ENCODE peak calls at places on chromosome 1, in eight cellular contexts. One of them, this sample, is unnamed.

GRCh38 chr1:200042119-200042436 is 14.6 kb downstream of the NR5A2 start:
- DNase-seq in brain microvascular endothelial cell: no peak
- DNase-seq in NB4: no peak
- DNase-seq in mesothelial cell of epicardium: no peak
- DNase-seq in psoas muscle: no peak
- DNase-seq in IMR-90: no peak
- DNase-seq in dorsolateral prefrontal cortex: no peak
- DNase-seq in progenitor cell of endocrine pancreas: no peak
- DNase-seq in this sample: no peak

GRCh38 chr1:200392625-200393185 is 17.1 kb downstream of the ZNF281 start:
- DNase-seq in brain microvascular endothelial cell: no peak
- DNase-seq in NB4: peak
- DNase-seq in mesothelial cell of epicardium: no peak
- DNase-seq in psoas muscle: no peak
- DNase-seq in IMR-90: no peak
- DNase-seq in dorsolateral prefrontal cortex: no peak
- DNase-seq in progenitor cell of endocrine pancreas: no peak
- DNase-seq in this sample: no peak

GRCh38 chr1:161227196-161227871 is 1.5 kb downstream of the TOMM40L start:
- DNase-seq in brain microvascular endothelial cell: peak
- DNase-seq in NB4: peak
- DNase-seq in mesothelial cell of epicardium: peak
- DNase-seq in psoas muscle: peak
- DNase-seq in IMR-90: peak
- DNase-seq in dorsolateral prefrontal cortex: peak
- DNase-seq in progenitor cell of endocrine pancreas: peak
- DNase-seq in this sample: peak

GRCh38 chr1:161162052-161162451 is 2.8 kb downstream of the USP21 start:
- DNase-seq in brain microvascular endothelial cell: no peak
- DNase-seq in NB4: no peak
- DNase-seq in mesothelial cell of epicardium: no peak
- DNase-seq in psoas muscle: no peak
- DNase-seq in IMR-90: no peak
- DNase-seq in dorsolateral prefrontal cortex: no peak
- DNase-seq in progenitor cell of endocrine pancreas: no peak
- DNase-seq in this sample: no peak

GRCh38 chr1:208131631-208132286 is 112.4 kb downstream of the PLXNA2 start:
- DNase-seq in brain microvascular endothelial cell: no peak
- DNase-seq in NB4: no peak
- DNase-seq in mesothelial cell of epicardium: no peak
- DNase-seq in psoas muscle: no peak
- DNase-seq in IMR-90: no peak
- DNase-seq in dorsolateral prefrontal cortex: no peak
- DNase-seq in progenitor cell of endocrine pancreas: no peak
- DNase-seq in this sample: no peak

GRCh38 chr1:79161077-79161476 is 154.5 kb upstream of the ADGRL4 start:
- DNase-seq in brain microvascular endothelial cell: peak
- DNase-seq in NB4: no peak
- DNase-seq in mesothelial cell of epicardium: no peak
- DNase-seq in psoas muscle: no peak
- DNase-seq in IMR-90: peak
- DNase-seq in dorsolateral prefrontal cortex: no peak
- DNase-seq in progenitor cell of endocrine pancreas: no peak
- DNase-seq in this sample: no peak

GRCh38 chr1:20165522-20165951 is 20.4 kb upstream of the UBXN10 start:
- DNase-seq in brain microvascular endothelial cell: peak
- DNase-seq in NB4: peak
- DNase-seq in mesothelial cell of epicardium: no peak
- DNase-seq in psoas muscle: no peak
- DNase-seq in IMR-90: no peak
- DNase-seq in dorsolateral prefrontal cortex: no peak
- DNase-seq in progenitor cell of endocrine pancreas: no peak
- DNase-seq in this sample: no peak

GRCh38 chr1:169236143-169236542 is 129.7 kb downstream of the ATP1B1 start:
- DNase-seq in brain microvascular endothelial cell: peak
- DNase-seq in NB4: no peak
- DNase-seq in mesothelial cell of epicardium: no peak
- DNase-seq in psoas muscle: no peak
- DNase-seq in IMR-90: peak
- DNase-seq in dorsolateral prefrontal cortex: no peak
- DNase-seq in progenitor cell of endocrine pancreas: no peak
- DNase-seq in this sample: no peak

GRCh38 chr1:65232402-65233122 is 76.8 kb upstream of the DNAJC6 start:
- DNase-seq in brain microvascular endothelial cell: peak
- DNase-seq in NB4: no peak
- DNase-seq in mesothelial cell of epicardium: no peak
- DNase-seq in psoas muscle: no peak
- DNase-seq in IMR-90: no peak
- DNase-seq in dorsolateral prefrontal cortex: no peak
- DNase-seq in progenitor cell of endocrine pancreas: no peak
- DNase-seq in this sample: no peak

GRCh38 chr1:94806451-94806861 is 13.7 kb upstream of the SLC44A3 start:
- DNase-seq in brain microvascular endothelial cell: no peak
- DNase-seq in NB4: peak
- DNase-seq in mesothelial cell of epicardium: no peak
- DNase-seq in psoas muscle: no peak
- DNase-seq in IMR-90: peak
- DNase-seq in dorsolateral prefrontal cortex: no peak
- DNase-seq in progenitor cell of endocrine pancreas: no peak
- DNase-seq in this sample: no peak

GRCh38 chr1:184036517-184036949 is 995 bp downstream of the COLGALT2 start:
- DNase-seq in brain microvascular endothelial cell: no peak
- DNase-seq in NB4: peak
- DNase-seq in mesothelial cell of epicardium: no peak
- DNase-seq in psoas muscle: no peak
- DNase-seq in IMR-90: no peak
- DNase-seq in dorsolateral prefrontal cortex: peak
- DNase-seq in progenitor cell of endocrine pancreas: peak
- DNase-seq in this sample: no peak

GRCh38 chr1:183279835-183280234 is 93.8 kb downstream of the LAMC2 start:
- DNase-seq in brain microvascular endothelial cell: peak
- DNase-seq in NB4: peak
- DNase-seq in mesothelial cell of epicardium: no peak
- DNase-seq in psoas muscle: peak
- DNase-seq in IMR-90: peak
- DNase-seq in dorsolateral prefrontal cortex: no peak
- DNase-seq in progenitor cell of endocrine pancreas: no peak
- DNase-seq in this sample: peak

GRCh38 chr1:169511339-169512028 is 25.7 kb upstream of the SLC19A2 start:
- DNase-seq in brain microvascular endothelial cell: peak
- DNase-seq in NB4: no peak
- DNase-seq in mesothelial cell of epicardium: no peak
- DNase-seq in psoas muscle: no peak
- DNase-seq in IMR-90: peak
- DNase-seq in dorsolateral prefrontal cortex: no peak
- DNase-seq in progenitor cell of endocrine pancreas: no peak
- DNase-seq in this sample: no peak

GRCh38 chr1:110229348-110230001 is 19.4 kb downstream of the KCNC4 start:
- DNase-seq in brain microvascular endothelial cell: no peak
- DNase-seq in NB4: no peak
- DNase-seq in mesothelial cell of epicardium: no peak
- DNase-seq in psoas muscle: no peak
- DNase-seq in IMR-90: no peak
- DNase-seq in dorsolateral prefrontal cortex: peak
- DNase-seq in progenitor cell of endocrine pancreas: no peak
- DNase-seq in this sample: no peak

GRCh38 chr1:27368872-27369703 is 2.3 kb upstream of the MAP3K6 start:
- DNase-seq in brain microvascular endothelial cell: no peak
- DNase-seq in NB4: no peak
- DNase-seq in mesothelial cell of epicardium: no peak
- DNase-seq in psoas muscle: no peak
- DNase-seq in IMR-90: peak
- DNase-seq in dorsolateral prefrontal cortex: no peak
- DNase-seq in progenitor cell of endocrine pancreas: no peak
- DNase-seq in this sample: no peak

GRCh38 chr1:157994081-157994581 is 686 bp downstream of the KIRREL1 start:
- DNase-seq in brain microvascular endothelial cell: no peak
- DNase-seq in NB4: no peak
- DNase-seq in mesothelial cell of epicardium: no peak
- DNase-seq in psoas muscle: peak
- DNase-seq in IMR-90: no peak
- DNase-seq in dorsolateral prefrontal cortex: no peak
- DNase-seq in progenitor cell of endocrine pancreas: no peak
- DNase-seq in this sample: no peak

GRCh38 chr1:227797144-227797543 is 18.3 kb upstream of the PRSS38 start:
- DNase-seq in brain microvascular endothelial cell: no peak
- DNase-seq in NB4: no peak
- DNase-seq in mesothelial cell of epicardium: no peak
- DNase-seq in psoas muscle: no peak
- DNase-seq in IMR-90: no peak
- DNase-seq in dorsolateral prefrontal cortex: no peak
- DNase-seq in progenitor cell of endocrine pancreas: no peak
- DNase-seq in this sample: peak

GRCh38 chr1:109528296-109528695 is 11.4 kb upstream of the GPR61 start:
- DNase-seq in brain microvascular endothelial cell: no peak
- DNase-seq in NB4: no peak
- DNase-seq in mesothelial cell of epicardium: no peak
- DNase-seq in psoas muscle: no peak
- DNase-seq in IMR-90: no peak
- DNase-seq in dorsolateral prefrontal cortex: no peak
- DNase-seq in progenitor cell of endocrine pancreas: no peak
- DNase-seq in this sample: no peak

DNA sequence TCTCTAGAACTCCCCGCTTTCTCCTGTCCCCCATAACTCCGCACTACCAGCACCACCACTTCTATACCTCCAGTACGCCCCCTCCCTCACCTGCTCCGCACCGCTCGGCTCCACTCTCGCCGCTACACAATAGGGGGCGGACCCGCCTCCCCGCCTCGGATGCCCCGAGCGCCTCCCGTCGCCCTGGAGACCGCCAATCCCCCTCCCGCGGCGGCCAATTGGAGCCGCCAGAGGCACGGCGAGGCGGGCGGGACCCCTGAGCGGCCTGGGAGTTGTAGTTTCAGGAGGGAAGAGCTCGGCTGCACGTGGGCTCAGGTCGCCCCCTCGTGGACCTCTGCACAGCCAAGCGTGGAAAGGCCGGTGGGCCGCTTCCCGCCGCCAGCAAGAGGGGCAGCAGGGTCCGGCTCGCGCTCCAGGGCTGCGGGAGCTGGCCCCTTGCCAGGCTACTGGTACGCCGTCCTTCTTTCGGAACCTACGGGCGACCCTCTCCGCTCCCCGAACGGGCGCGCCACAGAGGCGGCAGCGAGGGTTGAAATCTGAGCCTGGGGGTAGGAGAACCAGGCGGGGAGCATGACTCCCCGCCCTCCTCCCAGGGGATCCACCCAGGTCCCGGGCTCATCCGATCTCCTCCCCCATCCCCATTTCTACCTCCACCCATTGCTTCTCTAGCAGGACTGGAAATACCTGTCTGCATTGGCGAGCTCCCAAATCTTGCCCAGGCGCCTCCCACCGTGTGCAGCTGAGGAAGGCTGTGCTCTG is at the start of gene IGSF9:
- DNase-seq in brain microvascular endothelial cell: peak
- DNase-seq in NB4: no peak
- DNase-seq in mesothelial cell of epicardium: peak
- DNase-seq in psoas muscle: peak
- DNase-seq in IMR-90: peak
- DNase-seq in dorsolateral prefrontal cortex: peak
- DNase-seq in progenitor cell of endocrine pancreas: peak
- DNase-seq in this sample: no peak
- TF ChIP-seq CTCF in brain microvascular endothelial cell: peak
- TF ChIP-seq CTCF in NB4: no peak
- TF ChIP-seq CTCF in mesothelial cell of epicardium: peak
- TF ChIP-seq CTCF in psoas muscle: peak
- TF ChIP-seq CTCF in IMR-90: peak
- TF ChIP-seq CTCF in dorsolateral prefrontal cortex: peak
- TF ChIP-seq CTCF in progenitor cell of endocrine pancreas: peak
- TF ChIP-seq CTCF in this sample: peak

GRCh38 chr1:44002165-44002564 is 10.8 kb downstream of the CCDC24 start:
- DNase-seq in brain microvascular endothelial cell: no peak
- DNase-seq in NB4: no peak
- DNase-seq in mesothelial cell of epicardium: no peak
- DNase-seq in psoas muscle: no peak
- DNase-seq in IMR-90: no peak
- DNase-seq in dorsolateral prefrontal cortex: no peak
- DNase-seq in progenitor cell of endocrine pancreas: no peak
- DNase-seq in this sample: no peak
- TF ChIP-seq CTCF in brain microvascular endothelial cell: no peak
- TF ChIP-seq CTCF in NB4: no peak
- TF ChIP-seq CTCF in mesothelial cell of epicardium: no peak
- TF ChIP-seq CTCF in psoas muscle: no peak
- TF ChIP-seq CTCF in IMR-90: no peak
- TF ChIP-seq CTCF in dorsolateral prefrontal cortex: no peak
- TF ChIP-seq CTCF in progenitor cell of endocrine pancreas: no peak
- TF ChIP-seq CTCF in this sample: no peak

GRCh38 chr1:192277635-192278034 is 39.2 kb upstream of the RGS21 start:
- DNase-seq in brain microvascular endothelial cell: no peak
- DNase-seq in NB4: no peak
- DNase-seq in mesothelial cell of epicardium: no peak
- DNase-seq in psoas muscle: no peak
- DNase-seq in IMR-90: no peak
- DNase-seq in dorsolateral prefrontal cortex: no peak
- DNase-seq in progenitor cell of endocrine pancreas: no peak
- DNase-seq in this sample: no peak
- TF ChIP-seq CTCF in brain microvascular endothelial cell: no peak
- TF ChIP-seq CTCF in NB4: no peak
- TF ChIP-seq CTCF in mesothelial cell of epicardium: no peak
- TF ChIP-seq CTCF in psoas muscle: no peak
- TF ChIP-seq CTCF in IMR-90: no peak
- TF ChIP-seq CTCF in dorsolateral prefrontal cortex: no peak
- TF ChIP-seq CTCF in progenitor cell of endocrine pancreas: no peak
- TF ChIP-seq CTCF in this sample: no peak

GRCh38 chr1:217053666-217054065 is 330.4 kb upstream of the ESRRG start:
- DNase-seq in brain microvascular endothelial cell: no peak
- DNase-seq in NB4: no peak
- DNase-seq in mesothelial cell of epicardium: no peak
- DNase-seq in psoas muscle: no peak
- DNase-seq in IMR-90: no peak
- DNase-seq in dorsolateral prefrontal cortex: no peak
- DNase-seq in progenitor cell of endocrine pancreas: no peak
- DNase-seq in this sample: no peak

GRCh38 chr1:217049081-217049480 is 325.9 kb upstream of the ESRRG start:
- DNase-seq in brain microvascular endothelial cell: no peak
- DNase-seq in NB4: no peak
- DNase-seq in mesothelial cell of epicardium: no peak
- DNase-seq in psoas muscle: no peak
- DNase-seq in IMR-90: no peak
- DNase-seq in dorsolateral prefrontal cortex: no peak
- DNase-seq in progenitor cell of endocrine pancreas: no peak
- DNase-seq in this sample: no peak

GRCh38 chr1:217052196-217052595 is 329.0 kb upstream of the ESRRG start:
- DNase-seq in brain microvascular endothelial cell: no peak
- DNase-seq in NB4: no peak
- DNase-seq in mesothelial cell of epicardium: no peak
- DNase-seq in psoas muscle: no peak
- DNase-seq in IMR-90: peak
- DNase-seq in dorsolateral prefrontal cortex: no peak
- DNase-seq in progenitor cell of endocrine pancreas: no peak
- DNase-seq in this sample: no peak

DNA sequence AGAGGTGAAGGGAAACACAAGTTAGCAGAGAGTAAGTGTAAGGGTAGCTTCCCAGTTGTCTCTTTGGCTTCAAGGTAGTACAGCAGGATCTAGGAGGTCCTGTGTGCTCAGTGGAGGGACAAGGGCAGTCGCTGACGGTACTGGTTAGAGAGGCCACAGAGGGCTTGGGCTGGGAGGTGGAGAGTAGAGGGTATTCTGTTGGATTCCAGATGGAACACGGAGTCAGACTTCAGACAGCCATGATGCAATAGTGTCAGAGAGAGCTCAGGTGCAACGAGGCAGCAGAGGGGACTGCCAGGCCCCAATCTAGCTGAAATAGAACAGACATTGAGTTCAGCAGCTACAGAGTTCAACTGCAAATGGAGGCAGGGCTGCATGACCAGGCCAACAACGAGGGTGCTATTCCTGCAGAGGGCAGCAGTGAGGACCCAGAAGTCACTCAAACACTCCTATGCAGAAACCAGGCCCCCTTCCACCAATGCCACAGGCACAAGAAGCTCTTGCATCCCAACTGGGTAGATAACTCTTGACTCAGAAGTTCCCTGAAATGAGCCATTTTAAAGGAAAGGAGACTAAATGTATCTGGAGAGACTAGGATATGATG is 325.0 kb upstream of the ESRRG start:
- DNase-seq in brain microvascular endothelial cell: no peak
- DNase-seq in NB4: peak
- DNase-seq in mesothelial cell of epicardium: no peak
- DNase-seq in psoas muscle: no peak
- DNase-seq in IMR-90: no peak
- DNase-seq in dorsolateral prefrontal cortex: no peak
- DNase-seq in progenitor cell of endocrine pancreas: no peak
- DNase-seq in this sample: no peak
- TF ChIP-seq CTCF in brain microvascular endothelial cell: peak
- TF ChIP-seq CTCF in NB4: peak
- TF ChIP-seq CTCF in mesothelial cell of epicardium: no peak
- TF ChIP-seq CTCF in psoas muscle: no peak
- TF ChIP-seq CTCF in IMR-90: no peak
- TF ChIP-seq CTCF in dorsolateral prefrontal cortex: no peak
- TF ChIP-seq CTCF in progenitor cell of endocrine pancreas: peak
- TF ChIP-seq CTCF in this sample: no peak

This sample was measured in CD14-positive monocyte.